ENCODE peak calls at places on chromosomes 16 and 17, in seven cellular contexts. F is T-cell; T is HTR-8/SVneo; U is cardiac fibroblast; Y is fibroblast of lung; D is effector memory CD4-positive, alpha-beta T cell; G is activated T-helper 1 cell treated with Interleukin-2 at 50 U/mL for 16 hours. I is an unnamed sample.

GRCh38 chr17:68539536-68540469 is 27.6 kb downstream of the PRKAR1A start:
- DNase-seq in F (no peak), T (no peak), U (peak), Y (no peak), D (no peak), G (no peak), I (no peak)

GRCh38 chr17:45332989-45333701 is 16.3 kb upstream of the MAP3K14 start:
- DNase-seq in F (no peak), T (no peak), U (peak), Y (peak), D (no peak), G (no peak), I (no peak)

GRCh38 chr17:82028966-82029365 is 2.5 kb upstream of the RAC3 start:
- DNase-seq in F (no peak), T (no peak), U (no peak), Y (no peak), D (no peak), G (no peak), I (no peak)

GRCh38 chr17:82289822-82290541 is 16.5 kb upstream of the CSNK1D start:
- DNase-seq in F (no peak), T (no peak), U (no peak), Y (no peak), D (no peak), G (no peak), I (no peak)

GRCh38 chr16:11386791-11387546 is 41.7 kb downstream of the RMI2 start:
- DNase-seq in F (no peak), T (no peak), U (peak), Y (no peak), D (no peak), G (no peak), I (no peak)

GRCh38 chr16:46828943-46829342 is 2.0 kb downstream of the C16orf87 start:
- DNase-seq in F (no peak), T (no peak), U (no peak), Y (no peak), D (no peak), G (no peak), I (peak)

GRCh38 chr17:61002316-61002736 is 324.7 kb downstream of the BCAS3 start:
- DNase-seq in F (no peak), T (peak), U (peak), Y (peak), D (no peak), G (no peak), I (no peak)

GRCh38 chr17:34517406-34517805 is 62.0 kb upstream of the TMEM132E start:
- DNase-seq in F (no peak), T (no peak), U (no peak), Y (no peak), D (no peak), G (no peak), I (no peak)

GRCh38 chr16:71460246-71460645 is 1.8 kb downstream of the ZNF23 start:
- DNase-seq in F (no peak), T (peak), U (peak), Y (peak), D (no peak), G (no peak), I (no peak)

GRCh38 chr16:88533945-88534641 is 36.1 kb upstream of the ZC3H18 start:
- DNase-seq in F (peak), T (peak), U (peak), Y (peak), D (peak), G (peak), I (peak)

GRCh38 chr17:8338806-8339205 is 834 bp upstream of the ODF4 start:
- DNase-seq in F (no peak), T (no peak), U (no peak), Y (no peak), D (no peak), G (no peak), I (no peak)

GRCh38 chr17:67557921-67558320 is 159.8 kb upstream of the NOL11 start:
- DNase-seq in F (no peak), T (no peak), U (no peak), Y (peak), D (no peak), G (no peak), I (no peak)

GRCh38 chr17:50221500-50222480 is 20.4 kb upstream of the COL1A1 start:
- DNase-seq in F (no peak), T (no peak), U (peak), Y (peak), D (no peak), G (no peak), I (no peak)

GRCh38 chr16:20938426-20938825 is 37.9 kb downstream of the LYRM1 start:
- DNase-seq in F (no peak), T (no peak), U (peak), Y (peak), D (no peak), G (no peak), I (no peak)

GRCh38 chr16:12265168-12265567 is 288.6 kb downstream of the SNX29 start:
- DNase-seq in F (no peak), T (no peak), U (no peak), Y (no peak), D (no peak), G (no peak), I (no peak)

GRCh38 chr16:4016648-4017047 is 99.6 kb downstream of the ADCY9 start:
- DNase-seq in F (peak), T (no peak), U (peak), Y (peak), D (no peak), G (no peak), I (no peak)

GRCh38 chr16:11138769-11139623 is 117.0 kb downstream of the SOCS1 start:
- DNase-seq in F (no peak), T (no peak), U (peak), Y (no peak), D (no peak), G (no peak), I (no peak)

GRCh38 chr17:78648293-78648692 is 71.1 kb upstream of the DNAH17 start:
- DNase-seq in F (no peak), T (no peak), U (no peak), Y (no peak), D (no peak), G (no peak), I (no peak)

GRCh38 chr16:15810411-15810810 is 46.4 kb downstream of the MYH11 start:
- DNase-seq in F (no peak), T (no peak), U (no peak), Y (peak), D (no peak), G (no peak), I (no peak)

GRCh38 chr17:37650419-37651003 is 7.3 kb upstream of the DDX52 start:
- DNase-seq in F (no peak), T (peak), U (peak), Y (peak), D (no peak), G (no peak), I (no peak)

GRCh38 chr16:67857547-67858233 is 10.2 kb upstream of the CENPT start:
- DNase-seq in F (peak), T (peak), U (peak), Y (peak), D (peak), G (no peak), I (no peak)

GRCh38 chr17:3474212-3474611 is 1.6 kb upstream of the ASPA start:
- DNase-seq in F (no peak), T (no peak), U (peak), Y (no peak), D (no peak), G (no peak), I (no peak)

GRCh38 chr17:57916925-57917858 is 38.0 kb downstream of the CUEDC1 start:
- DNase-seq in F (no peak), T (no peak), U (no peak), Y (no peak), D (no peak), G (no peak), I (peak)

GRCh38 chr16:28930203-28930602 is 1.6 kb upstream of the CD19 start:
- DNase-seq in F (no peak), T (no peak), U (no peak), Y (no peak), D (no peak), G (no peak), I (no peak)

GRCh38 chr16:11479916-11480315 is 106.8 kb downstream of the LITAF start:
- DNase-seq in F (no peak), T (no peak), U (no peak), Y (no peak), D (no peak), G (no peak), I (no peak)

GRCh38 chr16:67394271-67395104 is 1.2 kb upstream of the TPPP3 start:
- DNase-seq in F (no peak), T (no peak), U (no peak), Y (no peak), D (no peak), G (no peak), I (no peak)

GRCh38 chr16:80628254-80628653 is 87.5 kb downstream of the DYNLRB2 start:
- DNase-seq in F (no peak), T (no peak), U (no peak), Y (no peak), D (no peak), G (no peak), I (no peak)

I was measured in T-helper 2 cell.